ENCODE peak calls at places on chromosomes 3 and 15, in four cellular contexts. R is stomach, M is breast epithelium, T is heart left ventricle. B is an unnamed sample. For H3K4me1 and H3K9me3, the result is how much of the 10 kb centered on the place peaks cover.

GRCh38 chr3:105976211-105976610 is 107.4 kb upstream of the CBLB start:
- DNase-seq in R (no peak), M (no peak), T (no peak), B (no peak)

GRCh38 chr3:127216415-127217261 is 23.7 kb downstream of the PRR23E start:
- DNase-seq in R (no peak), M (no peak), T (no peak), B (no peak)

GRCh38 chr15:78427985-78428384 is 10.0 kb upstream of the IREB2 start:
- DNase-seq in R (no peak), M (no peak), T (no peak), B (no peak)

GRCh38 chr15:66008920-66009572 is 139.8 kb downstream of the RAB11A start:
- DNase-seq in R (no peak), M (no peak), T (no peak), B (no peak)

GRCh38 chr3:179474480-179474879 is 23.2 kb upstream of the GNB4 start:
- DNase-seq in R (no peak), M (no peak), T (no peak), B (no peak)

GRCh38 chr3:168165390-168166269 is 69.9 kb upstream of the GOLIM4 start:
- DNase-seq in R (peak), M (peak), T (peak), B (peak)

GRCh38 chr3:35946121-35946856 is 307.0 kb downstream of the ARPP21 start:
- DNase-seq in R (no peak), M (no peak), T (no peak), B (peak)

GRCh38 chr3:193686665-193687506 is 93.9 kb downstream of the OPA1 start:
- DNase-seq in R (no peak), M (no peak), T (no peak), B (no peak)

GRCh38 chr3:53550005-53550620 is 55.7 kb downstream of the CACNA1D start:
- DNase-seq in R (no peak), M (no peak), T (no peak), B (no peak)

GRCh38 chr15:23446215-23447106 is 582 bp downstream of the GOLGA6L2 start:
- DNase-seq in R (no peak), M (no peak), T (no peak), B (no peak)

GRCh38 chr15:80265021-80265420 is 13.0 kb upstream of the CTXND1 start:
- DNase-seq in R (no peak), M (no peak), T (no peak), B (no peak)

GRCh38 chr15:48062476-48062875 is 58.3 kb upstream of the SLC24A5 start:
- DNase-seq in R (no peak), M (no peak), T (no peak), B (no peak)

GRCh38 chr3:45606991-45607712 is 12.6 kb downstream of the LIMD1 start:
- DNase-seq in R (no peak), M (no peak), T (peak), B (no peak)
- H3K4me1 ChIP-seq in R (half or more), M (under half), T (half or more), B (under half)

DNA sequence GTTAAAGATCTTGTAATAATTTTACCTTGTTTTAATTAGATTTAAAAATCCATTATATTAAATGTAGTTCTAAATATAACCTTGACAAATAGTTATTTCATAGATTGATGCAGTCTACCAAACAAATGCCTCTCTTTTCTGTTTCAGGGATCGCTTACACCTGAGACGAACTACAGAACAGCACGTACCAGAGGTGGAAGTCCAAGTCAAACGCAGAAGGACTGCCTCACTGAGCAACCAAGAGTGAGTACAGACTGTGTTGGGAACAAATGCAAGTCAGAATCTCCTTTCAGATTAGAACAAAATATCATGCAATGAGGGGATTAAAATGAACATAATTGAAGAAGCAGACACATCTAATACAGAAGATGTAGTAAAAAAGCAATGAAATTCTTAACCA is 7.2 kb downstream of the SNRPN start:
- DNase-seq in R (no peak), M (no peak), T (no peak), B (no peak)
- H3K9me3 ChIP-seq in R (under half), M (under half), T (under half), B (under half)

GRCh38 chr3:43222594-43222993 is 63.7 kb upstream of the SNRK start:
- DNase-seq in R (no peak), M (no peak), T (no peak), B (no peak)

GRCh38 chr3:43218921-43219320 is 67.4 kb upstream of the SNRK start:
- DNase-seq in R (no peak), M (no peak), T (no peak), B (no peak)

GRCh38 chr3:43223670-43224364 is 62.5 kb upstream of the SNRK start:
- DNase-seq in R (no peak), M (no peak), T (no peak), B (no peak)

GRCh38 chr3:43218156-43218555 is 68.2 kb upstream of the SNRK start:
- DNase-seq in R (no peak), M (no peak), T (no peak), B (no peak)

GRCh38 chr3:43221076-43221475 is 65.3 kb upstream of the SNRK start:
- DNase-seq in R (no peak), M (no peak), T (no peak), B (no peak)
- H3K4me1 ChIP-seq in R (under half), M (under half), T (under half), B (under half)

DNA sequence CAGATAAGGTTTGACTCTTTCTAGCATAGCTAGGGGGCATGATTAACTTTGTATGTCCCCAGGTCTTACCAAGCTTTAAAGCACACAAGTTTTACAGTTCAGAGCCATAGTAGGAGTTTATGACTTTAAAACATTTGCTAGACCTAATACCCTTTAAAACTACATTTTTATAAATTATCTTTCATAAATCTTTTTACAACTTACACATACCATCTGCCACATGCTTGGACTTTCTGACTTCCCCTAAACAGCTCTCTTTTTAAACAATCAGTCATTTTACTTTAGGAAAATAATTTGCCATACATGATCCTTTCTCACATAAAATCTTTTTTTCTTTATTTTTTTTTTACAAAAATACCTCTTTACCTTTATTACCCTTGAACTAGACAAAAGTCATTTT is 735.3 kb upstream of the CADM2 start:
- DNase-seq in R (no peak), M (no peak), T (no peak), B (no peak)
- H3K9me3 ChIP-seq in R (under half), M (under half), T (under half), B (under half)

DNA sequence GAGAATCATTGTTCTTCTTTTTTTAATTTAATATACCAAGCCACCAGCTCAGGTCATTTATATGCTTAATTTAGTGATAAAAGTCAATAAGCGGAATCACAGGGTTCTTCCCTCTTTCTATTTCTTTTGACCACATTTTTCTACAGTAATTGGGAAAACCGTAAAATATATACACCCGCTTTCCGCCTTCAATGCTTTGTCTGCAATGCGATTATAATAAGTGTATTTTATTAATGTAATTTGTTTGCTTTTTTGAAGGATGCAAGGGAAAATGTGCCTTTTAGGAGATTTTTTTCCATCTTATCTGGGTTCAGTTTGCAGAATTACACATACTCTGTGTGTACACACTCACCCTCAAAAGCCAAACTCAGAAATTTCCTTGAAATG is 8.1 kb downstream of the SOX14 start:
- DNase-seq in R (no peak), M (no peak), T (no peak), B (no peak)
- H3K4me1 ChIP-seq in R (under half), M (under half), T (under half), B (under half)